ENCODE peak calls at places on chromosome 13, in nine cellular contexts. E is omental fat pad, J is Peyer's patch, G is Calu3, X is lower leg skin, O is spleen, Y is brain microvascular endothelial cell, Q is HFFc6, N is left ventricle myocardium inferior. H is an unnamed sample.

GRCh38 chr13:94217370-94217769 is 262.1 kb downstream of the DCT start:
- DNase-seq in E (no peak), J (no peak), G (no peak), X (no peak), O (no peak), Y (peak), Q (peak), N (no peak), H (no peak)

GRCh38 chr13:32135655-32136054 is 104.1 kb downstream of the FRY start:
- DNase-seq in E (no peak), J (no peak), G (no peak), X (no peak), O (no peak), Y (peak), Q (peak), N (no peak), H (peak)

GRCh38 chr13:75800545-75800944 is 164.4 kb downstream of the LMO7 start:
- DNase-seq in E (no peak), J (no peak), G (no peak), X (no peak), O (no peak), Y (no peak), Q (no peak), N (no peak), H (no peak)

GRCh38 chr13:109784590-109785140 is 1.7 kb downstream of the IRS2 start:
- DNase-seq in E (peak), J (peak), G (peak), X (peak), O (peak), Y (peak), Q (peak), N (peak), H (peak)

GRCh38 chr13:114032121-114032799 is 58.4 kb upstream of the C13orf46 start:
- DNase-seq in E (no peak), J (no peak), G (no peak), X (no peak), O (no peak), Y (peak), Q (peak), N (no peak), H (peak)

GRCh38 chr13:39263033-39263432 is 224.8 kb downstream of the NHLRC3 start:
- DNase-seq in E (peak), J (no peak), G (peak), X (peak), O (no peak), Y (peak), Q (peak), N (no peak), H (peak)

GRCh38 chr13:50106559-50106958 is 91.3 kb downstream of the KCNRG start:
- DNase-seq in E (no peak), J (no peak), G (no peak), X (no peak), O (no peak), Y (no peak), Q (no peak), N (no peak), H (no peak)

GRCh38 chr13:97125051-97125809 is 96.9 kb upstream of the MBNL2 start:
- DNase-seq in E (no peak), J (no peak), G (peak), X (peak), O (no peak), Y (peak), Q (peak), N (no peak), H (peak)

GRCh38 chr13:99265823-99266426 is 7.7 kb upstream of the GPR18 start:
- DNase-seq in E (no peak), J (no peak), G (no peak), X (no peak), O (no peak), Y (peak), Q (peak), N (no peak), H (peak)

GRCh38 chr13:98842074-98842473 is 89.6 kb upstream of the SLC15A1 start:
- DNase-seq in E (no peak), J (no peak), G (no peak), X (no peak), O (no peak), Y (no peak), Q (no peak), N (no peak), H (no peak)

GRCh38 chr13:65497265-65497664 is 1732.9 kb downstream of the PCDH9 start:
- DNase-seq in E (no peak), J (no peak), G (no peak), X (no peak), O (no peak), Y (peak), Q (peak), N (no peak), H (peak)

GRCh38 chr13:24124789-24125476 is 35.6 kb upstream of the SPATA13 start:
- DNase-seq in E (no peak), J (no peak), G (no peak), X (no peak), O (no peak), Y (no peak), Q (no peak), N (no peak), H (no peak)

GRCh38 chr13:62209539-62209938 is 793.9 kb upstream of the PCDH20 start:
- DNase-seq in E (no peak), J (no peak), G (no peak), X (no peak), O (no peak), Y (no peak), Q (no peak), N (no peak), H (peak)

GRCh38 chr13:114076329-114076761 is 56.1 kb downstream of the RASA3 start:
- DNase-seq in E (peak), J (no peak), G (no peak), X (no peak), O (no peak), Y (no peak), Q (no peak), N (no peak), H (no peak)

GRCh38 chr13:105465251-105465650 is 1070.2 kb downstream of the EFNB2 start:
- DNase-seq in E (no peak), J (no peak), G (no peak), X (no peak), O (no peak), Y (no peak), Q (no peak), N (no peak), H (no peak)

GRCh38 chr13:36713842-36714241 is 40.0 kb downstream of the SERTM1 start:
- DNase-seq in E (no peak), J (no peak), G (no peak), X (no peak), O (no peak), Y (no peak), Q (no peak), N (no peak), H (peak)

GRCh38 chr13:93729383-93729782 is 502.8 kb downstream of the GPC6 start:
- DNase-seq in E (no peak), J (no peak), G (no peak), X (no peak), O (no peak), Y (no peak), Q (no peak), N (no peak), H (no peak)

GRCh38 chr13:69720278-69720983 is 387.2 kb upstream of the ATXN8OS start:
- DNase-seq in E (no peak), J (no peak), G (no peak), X (no peak), O (no peak), Y (no peak), Q (no peak), N (no peak), H (no peak)

GRCh38 chr13:30738946-30739528 is 3.7 kb downstream of the ALOX5AP start:
- DNase-seq in E (no peak), J (no peak), G (no peak), X (no peak), O (no peak), Y (no peak), Q (no peak), N (no peak), H (no peak)

GRCh38 chr13:98054301-98054700 is 88.6 kb upstream of the FARP1 start:
- DNase-seq in E (no peak), J (no peak), G (no peak), X (no peak), O (no peak), Y (no peak), Q (no peak), N (no peak), H (no peak)

GRCh38 chr13:46949211-46949610 is 52.4 kb upstream of the HTR2A start:
- DNase-seq in E (no peak), J (no peak), G (no peak), X (no peak), O (no peak), Y (no peak), Q (no peak), N (no peak), H (no peak)

GRCh38 chr13:24274452-24274971 is 34.9 kb upstream of the C1QTNF9 start:
- DNase-seq in E (no peak), J (no peak), G (no peak), X (no peak), O (peak), Y (no peak), Q (no peak), N (peak), H (no peak)

GRCh38 chr13:98214008-98214643 is 37.1 kb upstream of the RNF113B start:
- DNase-seq in E (no peak), J (no peak), G (no peak), X (no peak), O (no peak), Y (no peak), Q (peak), N (no peak), H (peak)

GRCh38 chr13:111949311-111949710 is 117.6 kb upstream of the SOX1 start:
- DNase-seq in E (no peak), J (peak), G (no peak), X (no peak), O (no peak), Y (no peak), Q (no peak), N (no peak), H (no peak)

GRCh38 chr13:102571075-102571474 is 25.7 kb upstream of the TPP2 start:
- DNase-seq in E (no peak), J (no peak), G (no peak), X (no peak), O (no peak), Y (no peak), Q (no peak), N (no peak), H (no peak)

GRCh38 chr13:80048030-80048429 is 292.9 kb downstream of the SPRY2 start:
- DNase-seq in E (no peak), J (no peak), G (no peak), X (no peak), O (no peak), Y (no peak), Q (no peak), N (no peak), H (peak)

GRCh38 chr13:50130686-50131051 is 115.4 kb downstream of the KCNRG start:
- DNase-seq in E (no peak), J (peak), G (peak), X (no peak), O (peak), Y (peak), Q (no peak), N (peak), H (no peak)

GRCh38 chr13:37492741-37493514 is 105.6 kb downstream of the POSTN start:
- DNase-seq in E (no peak), J (no peak), G (no peak), X (no peak), O (no peak), Y (peak), Q (peak), N (no peak), H (peak)

GRCh38 chr13:36919833-36920611 is at the start of gene SMAD9:
- DNase-seq in E (peak), J (peak), G (peak), X (peak), O (no peak), Y (peak), Q (peak), N (peak), H (peak)

GRCh38 chr13:60410299-60410698 is 13.3 kb downstream of the TDRD3 start:
- DNase-seq in E (no peak), J (no peak), G (no peak), X (no peak), O (no peak), Y (no peak), Q (no peak), N (no peak), H (no peak)

GRCh38 chr13:110103479-110103878 is 203.5 kb downstream of the COL4A1 start:
- DNase-seq in E (no peak), J (no peak), G (no peak), X (no peak), O (no peak), Y (no peak), Q (no peak), N (no peak), H (peak)

GRCh38 chr13:114132419-114133121 is at the start of gene RASA3:
- DNase-seq in E (no peak), J (peak), G (peak), X (no peak), O (peak), Y (peak), Q (peak), N (peak), H (peak)

GRCh38 chr13:28423010-28423409 is 71.9 kb downstream of the FLT1 start:
- DNase-seq in E (no peak), J (no peak), G (no peak), X (peak), O (peak), Y (no peak), Q (no peak), N (peak), H (no peak)

GRCh38 chr13:29924951-29925350 is 74.5 kb upstream of the UBL3 start:
- DNase-seq in E (no peak), J (no peak), G (no peak), X (no peak), O (no peak), Y (no peak), Q (no peak), N (no peak), H (no peak)

GRCh38 chr13:60347174-60347573 is 49.8 kb upstream of the TDRD3 start:
- DNase-seq in E (no peak), J (no peak), G (no peak), X (no peak), O (no peak), Y (no peak), Q (no peak), N (no peak), H (no peak)

GRCh38 chr13:112894673-112895481 is 74.1 kb upstream of the MCF2L start:
- DNase-seq in E (no peak), J (peak), G (no peak), X (no peak), O (peak), Y (no peak), Q (no peak), N (peak), H (no peak)

GRCh38 chr13:20191902-20192469 is 752 bp downstream of the GJB2 start:
- DNase-seq in E (no peak), J (peak), G (peak), X (no peak), O (no peak), Y (no peak), Q (no peak), N (no peak), H (peak)

GRCh38 chr13:33940256-33940655 is 122.3 kb downstream of the RFC3 start:
- DNase-seq in E (no peak), J (no peak), G (no peak), X (no peak), O (no peak), Y (no peak), Q (no peak), N (no peak), H (no peak)

GRCh38 chr13:89550842-89551422 is 1796.6 kb upstream of the MIR17HG start:
- DNase-seq in E (no peak), J (no peak), G (no peak), X (no peak), O (no peak), Y (no peak), Q (no peak), N (no peak), H (no peak)

GRCh38 chr13:109649713-109650112 is 136.7 kb downstream of the IRS2 start:
- DNase-seq in E (no peak), J (no peak), G (no peak), X (no peak), O (no peak), Y (no peak), Q (no peak), N (no peak), H (no peak)

GRCh38 chr13:73722120-73722519 is 412.1 kb downstream of the KLF12 start:
- DNase-seq in E (no peak), J (no peak), G (no peak), X (no peak), O (no peak), Y (peak), Q (peak), N (no peak), H (peak)
- TF ChIP-seq CTCF in E (no peak), J (no peak), G (no peak), X (no peak), O (no peak), Y (peak), Q (peak), N (no peak), H (no peak)

GRCh38 chr13:87255394-87255793 is 415.8 kb upstream of the SLITRK5 start:
- DNase-seq in E (no peak), J (no peak), G (no peak), X (no peak), O (no peak), Y (no peak), Q (no peak), N (no peak), H (no peak)

GRCh38 chr13:87259479-87260083 is 411.6 kb upstream of the SLITRK5 start:
- DNase-seq in E (no peak), J (no peak), G (no peak), X (no peak), O (no peak), Y (no peak), Q (no peak), N (no peak), H (no peak)
- TF ChIP-seq CTCF in E (no peak), J (no peak), G (no peak), X (no peak), O (no peak), Y (peak), Q (peak), N (peak), H (peak)

GRCh38 chr13:43783820-43784219 is 3.0 kb downstream of the ENOX1 start:
- DNase-seq in E (no peak), J (no peak), G (peak), X (no peak), O (no peak), Y (peak), Q (peak), N (no peak), H (peak)
- TF ChIP-seq CTCF in E (no peak), J (no peak), G (no peak), X (no peak), O (no peak), Y (no peak), Q (no peak), N (no peak), H (no peak)

GRCh38 chr13:77274126-77274525 is 52.8 kb downstream of the MYCBP2 start:
- DNase-seq in E (no peak), J (no peak), G (no peak), X (no peak), O (no peak), Y (no peak), Q (no peak), N (no peak), H (no peak)
- TF ChIP-seq CTCF in E (no peak), J (no peak), G (no peak), X (no peak), O (no peak), Y (no peak), Q (peak), N (peak), H (no peak)

DNA sequence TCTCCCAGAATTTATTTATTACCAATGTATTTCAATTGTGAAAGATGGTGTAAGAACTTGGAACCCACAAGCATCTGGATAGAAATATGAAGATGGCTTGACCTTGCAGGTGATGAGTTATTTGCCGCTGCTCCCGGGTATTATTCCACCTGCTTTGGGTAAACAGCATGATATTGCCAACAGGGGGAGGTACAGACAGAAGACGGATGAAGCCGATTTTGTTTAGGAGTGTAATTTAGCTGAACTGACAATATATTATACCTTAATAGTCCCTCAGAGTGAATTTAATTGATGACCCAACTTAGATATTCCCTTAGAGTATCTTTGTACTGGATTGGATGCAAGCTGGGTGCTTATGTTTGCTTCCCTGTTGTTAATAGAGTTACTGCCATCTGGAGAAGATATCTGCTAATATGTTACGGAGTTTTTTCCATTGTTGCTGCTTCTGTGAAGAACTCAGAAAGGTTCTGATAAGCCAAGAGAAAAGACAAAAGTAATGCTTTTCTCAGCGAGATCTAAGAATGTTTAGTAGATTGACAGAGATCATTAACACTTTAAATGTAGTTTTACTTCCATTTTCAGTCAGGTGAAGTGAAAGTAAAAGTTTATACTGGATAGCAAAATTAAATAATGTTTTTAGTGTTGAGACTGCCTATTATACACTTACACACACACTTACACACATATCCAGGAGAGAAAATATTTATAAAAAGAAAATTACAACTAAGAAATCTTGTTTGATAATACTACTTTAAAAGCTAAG is 2220.8 kb upstream of the PCDH20 start:
- DNase-seq in E (no peak), J (no peak), G (peak), X (no peak), O (no peak), Y (no peak), Q (no peak), N (no peak), H (no peak)
- TF ChIP-seq CTCF in E (no peak), J (no peak), G (no peak), X (no peak), O (no peak), Y (peak), Q (no peak), N (no peak), H (peak)